ENCODE peak calls at places on chromosomes 12 and 14, in five cellular contexts. F, B, U, T and M are unnamed samples.

GRCh38 chr12:66960704-66961690 is 282.1 kb upstream of the GRIP1 start:
- DNase-seq in F (no peak), T (no peak), B (no peak), U (no peak), M (no peak)

GRCh38 chr14:105069554-105069886 is 4.3 kb upstream of the GPR132 start:
- DNase-seq in F (no peak), T (no peak), B (no peak), U (no peak), M (no peak)

GRCh38 chr12:76455582-76456345 is 103.8 kb downstream of the OSBPL8 start:
- DNase-seq in F (peak), U (peak), T (no peak), B (peak), M (no peak)

GRCh38 chr14:94681300-94682060 is 69.3 kb downstream of the SERPINA3 start:
- DNase-seq in U (no peak), F (peak), T (no peak), B (peak), M (no peak)

GRCh38 chr14:104746951-104747481 is 5.9 kb upstream of the SIVA1 start:
- DNase-seq in B (no peak), F (no peak), T (no peak), U (no peak), M (no peak)

GRCh38 chr14:104389326-104390220 is 190.0 kb upstream of the C14orf180 start:
- DNase-seq in F (no peak), U (peak), B (no peak), T (no peak), M (no peak)

GRCh38 chr14:67435603-67436002 is 23.6 kb upstream of the PLEK2 start:
- DNase-seq in F (no peak), B (no peak), U (no peak), T (no peak), M (no peak)

GRCh38 chr12:107165581-107165980 is 72.2 kb upstream of the CRY1 start:
- DNase-seq in F (no peak), B (no peak), T (no peak), U (no peak), M (no peak)